ENCODE peak calls at places on chromosomes 6 and 20, in five cellular contexts. O is breast epithelium, S is fibroblast of pulmonary artery, R is heart left ventricle, J is neural progenitor cell. X is an unnamed sample.

GRCh38 chr20:35504751-35505150 is 24.7 kb downstream of the C20orf173 start:
- DNase-seq in J (no peak), R (peak), S (no peak), O (no peak), X (no peak)

GRCh38 chr6:2986722-2987196 is 12.9 kb upstream of the NQO2 start:
- DNase-seq in R (no peak), O (no peak), J (no peak), S (peak), X (peak)

GRCh38 chr6:127404133-127404532 is 55.1 kb downstream of the KIAA0408 start:
- DNase-seq in R (no peak), J (no peak), O (no peak), S (no peak), X (no peak)

GRCh38 chr6:6901945-6902344 is 205.8 kb upstream of the RREB1 start:
- DNase-seq in R (no peak), S (no peak), J (no peak), O (no peak), X (no peak)

GRCh38 chr6:135540207-135540877 is 42.8 kb upstream of the AHI1 start:
- DNase-seq in S (peak), O (no peak), J (no peak), R (no peak), X (no peak)

GRCh38 chr20:25584905-25585704 is at the start of gene NINL:
- DNase-seq in S (peak), O (no peak), R (no peak), J (peak), X (peak)

GRCh38 chr20:56414842-56415765 is 3.0 kb downstream of the CASS4 start:
- DNase-seq in O (no peak), J (no peak), S (peak), R (no peak), X (peak)

GRCh38 chr6:25883991-25884390 is 9.9 kb upstream of the SLC17A3 start:
- DNase-seq in S (peak), R (no peak), J (no peak), O (no peak), X (peak)

GRCh38 chr6:167712332-167713087 is 114.2 kb upstream of the AFDN start:
- DNase-seq in J (no peak), S (no peak), O (no peak), R (no peak), X (no peak)

GRCh38 chr6:163985710-163986109 is 571.2 kb downstream of the QKI start:
- DNase-seq in R (peak), J (no peak), S (no peak), O (no peak), X (no peak)

GRCh38 chr6:30263734-30264133 is 50.5 kb upstream of the TRIM26 start:
- DNase-seq in O (no peak), R (no peak), J (no peak), S (peak), X (peak)

GRCh38 chr6:109496036-109496761 is 13.2 kb upstream of the ZBTB24 start:
- DNase-seq in S (no peak), R (no peak), O (no peak), J (no peak), X (no peak)

GRCh38 chr6:40587240-40588069 is at the start of gene LRFN2:
- DNase-seq in S (peak), J (peak), R (peak), O (peak), X (peak)

GRCh38 chr6:64520050-64520449 is 884.4 kb downstream of the PHF3 start:
- DNase-seq in O (no peak), S (peak), J (no peak), R (no peak), X (peak)

GRCh38 chr6:14476793-14477531 is 359.4 kb downstream of the CD83 start:
- DNase-seq in S (peak), O (no peak), R (peak), J (no peak), X (no peak)

GRCh38 chr6:161748535-161749386 is 474.9 kb upstream of the AGPAT4 start:
- DNase-seq in J (peak), S (peak), R (peak), O (no peak), X (peak)

GRCh38 chr6:31529329-31530150 is 778 bp downstream of the MCCD1 start:
- DNase-seq in O (no peak), S (no peak), J (no peak), R (no peak), X (no peak)

GRCh38 chr20:42678895-42679294 is 510.8 kb downstream of the PTPRT start:
- DNase-seq in J (peak), R (no peak), S (no peak), O (no peak), X (peak)
- TF ChIP-seq CTCF in J (peak), R (peak), S (no peak), O (peak), X (peak)

DNA sequence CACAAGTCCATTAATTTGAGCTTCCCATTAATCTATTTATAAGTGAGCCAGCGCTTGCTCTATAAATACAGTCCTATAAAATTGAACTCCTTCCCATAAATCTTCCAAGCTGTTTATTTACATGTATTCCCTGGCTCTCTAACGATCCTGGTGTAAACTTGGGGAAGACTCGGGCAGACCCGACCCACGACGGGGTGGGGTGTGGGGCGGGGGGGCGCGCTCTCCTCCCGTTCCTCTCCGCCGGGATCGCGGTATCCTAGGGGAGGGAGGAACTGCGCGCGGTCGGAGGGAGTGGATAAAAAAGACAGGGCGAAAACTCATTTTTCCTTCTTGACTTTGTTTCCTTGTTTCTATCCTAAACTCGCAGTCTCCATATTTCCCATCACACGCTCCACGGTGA is 31.1 kb downstream of the TFAP2B start:
- DNase-seq in O (no peak), S (no peak), J (no peak), R (no peak), X (no peak)
- H3K4me3 ChIP-seq in O (peak), S (no peak), J (peak), R (no peak), X (peak)

DNA sequence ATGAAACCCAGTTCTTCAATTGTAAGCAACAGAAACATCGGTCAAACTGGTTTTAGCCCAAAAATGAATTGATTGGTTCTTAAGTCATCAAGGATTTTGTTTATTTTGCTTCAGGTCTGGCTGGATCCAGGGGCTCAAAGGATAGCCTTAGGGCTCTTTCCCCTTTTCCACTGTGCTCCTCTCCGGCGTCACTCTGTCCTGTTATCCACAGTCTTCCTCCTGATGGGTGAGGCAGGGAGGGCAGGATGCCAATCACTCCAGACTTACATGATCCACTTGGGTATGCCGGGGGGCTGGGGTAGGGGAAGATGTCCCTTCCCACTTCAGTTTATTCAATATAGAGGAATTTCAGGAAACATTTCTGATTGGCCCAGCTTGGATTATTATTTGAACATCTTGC is 40.0 kb downstream of the PLAGL2 start:
- DNase-seq in J (no peak), O (no peak), S (no peak), R (no peak), X (no peak)
- TF ChIP-seq CTCF in J (no peak), O (no peak), S (no peak), R (no peak), X (no peak)

GRCh38 chr6:397604-398003 is 6.1 kb downstream of the IRF4 start:
- DNase-seq in R (no peak), J (no peak), O (no peak), S (no peak), X (no peak)
- H3K4me3 ChIP-seq in R (no peak), J (no peak), O (no peak), S (no peak), X (no peak)

DNA sequence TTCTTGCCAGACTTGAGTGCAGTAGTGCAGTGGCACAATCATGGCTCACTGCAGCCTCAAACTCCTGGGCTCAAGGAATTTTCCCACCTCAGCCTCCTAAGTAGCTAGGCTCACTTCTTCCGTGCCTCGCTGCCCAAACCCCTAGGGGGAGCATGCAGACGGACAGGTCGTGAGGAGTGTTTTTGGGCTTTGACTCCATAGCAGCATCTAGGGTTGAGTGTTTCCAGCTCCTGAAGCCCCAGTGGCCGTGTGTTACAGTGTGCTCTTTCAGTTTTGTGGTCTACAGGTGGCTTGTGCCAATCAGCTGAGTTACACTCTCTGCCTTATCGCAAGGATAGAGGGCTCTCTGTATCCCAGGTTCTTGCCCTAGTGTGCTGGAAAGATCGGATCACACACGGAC is 33.4 kb downstream of the NCOA3 start:
- DNase-seq in R (no peak), S (no peak), J (peak), O (no peak), X (no peak)
- TF ChIP-seq CTCF in R (no peak), S (no peak), J (peak), O (no peak), X (no peak)

GRCh38 chr20:49568491-49569151 is 684 bp upstream of the PTGIS start:
- DNase-seq in O (no peak), R (no peak), S (peak), J (peak), X (no peak)
- H3K4me3 ChIP-seq in O (peak), R (peak), S (peak), J (peak), X (no peak)

GRCh38 chr6:154502564-154502963 is 7.9 kb downstream of the CNKSR3 start:
- DNase-seq in R (no peak), S (no peak), J (no peak), O (no peak), X (no peak)

GRCh38 chr6:154499854-154500589 is 10.5 kb downstream of the CNKSR3 start:
- DNase-seq in R (no peak), O (no peak), J (no peak), S (no peak), X (no peak)

GRCh38 chr6:154501287-154501868 is 9.1 kb downstream of the CNKSR3 start:
- DNase-seq in S (no peak), J (no peak), R (no peak), O (no peak), X (no peak)

GRCh38 chr6:154498340-154498934 is 12.0 kb downstream of the CNKSR3 start:
- DNase-seq in R (no peak), O (no peak), S (no peak), J (no peak), X (no peak)

GRCh38 chr6:154500769-154501171 is 9.7 kb downstream of the CNKSR3 start:
- DNase-seq in O (no peak), S (no peak), R (no peak), J (peak), X (no peak)
- TF ChIP-seq CTCF in O (no peak), S (peak), R (peak), J (peak), X (peak)